ENCODE peak calls at places on chromosomes 11 and 22, in six cellular contexts. G is Calu3, Q is psoas muscle, V is lower lobe of right lung, K is heart left ventricle, E is HFF-Myc. A is an unnamed sample.

GRCh38 chr11:96893988-96894387 is 504.2 kb downstream of the JRKL start:
- DNase-seq in G (no peak), Q (no peak), V (no peak), K (no peak), E (no peak), A (no peak)

GRCh38 chr11:19811391-19811790 is 98.8 kb downstream of the NAV2 start:
- DNase-seq in G (no peak), Q (no peak), V (no peak), K (no peak), E (no peak), A (no peak)

GRCh38 chr11:118635237-118635591 is 27.8 kb downstream of the PHLDB1 start:
- DNase-seq in G (no peak), Q (no peak), V (no peak), K (no peak), E (no peak), A (no peak)

GRCh38 chr11:74702383-74703007 is 28.7 kb downstream of the CHRDL2 start:
- DNase-seq in G (peak), Q (peak), V (peak), K (peak), E (peak), A (peak)

GRCh38 chr11:91947215-91947614 is 277.4 kb upstream of the FAT3 start:
- DNase-seq in G (peak), Q (no peak), V (no peak), K (peak), E (no peak), A (no peak)

GRCh38 chr11:76194872-76195668 is 11.2 kb downstream of the WNT11 start:
- DNase-seq in G (no peak), Q (peak), V (no peak), K (no peak), E (no peak), A (no peak)

GRCh38 chr11:78213526-78214330 is 25.0 kb downstream of the USP35 start:
- DNase-seq in G (no peak), Q (no peak), V (no peak), K (no peak), E (no peak), A (no peak)

GRCh38 chr11:61855939-61856730 is 28.0 kb downstream of the FADS2 start:
- DNase-seq in G (no peak), Q (no peak), V (no peak), K (no peak), E (no peak), A (no peak)

GRCh38 chr11:11313426-11313825 is 39.6 kb downstream of the CSNK2A3 start:
- DNase-seq in G (peak), Q (peak), V (peak), K (no peak), E (peak), A (no peak)

GRCh38 chr11:2507945-2508749 is 63.3 kb downstream of the KCNQ1 start:
- DNase-seq in G (no peak), Q (no peak), V (no peak), K (no peak), E (no peak), A (no peak)

GRCh38 chr22:20494978-20495860 is at the start of gene KLHL22:
- DNase-seq in G (peak), Q (no peak), V (peak), K (peak), E (no peak), A (no peak)

GRCh38 chr11:118608268-118609214 is 1.1 kb downstream of the PHLDB1 start:
- DNase-seq in G (peak), Q (peak), V (peak), K (peak), E (no peak), A (peak)

GRCh38 chr22:22410121-22410520 is 98.4 kb downstream of the ZNF280B start:
- DNase-seq in G (no peak), Q (no peak), V (peak), K (peak), E (no peak), A (no peak)

GRCh38 chr11:8596504-8597046 is 2.5 kb upstream of the STK33 start:
- DNase-seq in G (no peak), Q (no peak), V (no peak), K (no peak), E (no peak), A (no peak)

GRCh38 chr11:102318469-102318868 is 1.2 kb downstream of the BIRC3 start:
- DNase-seq in G (peak), Q (no peak), V (no peak), K (no peak), E (no peak), A (no peak)

GRCh38 chr11:13944801-13945505 is 17.6 kb upstream of the SPON1 start:
- DNase-seq in G (no peak), Q (no peak), V (no peak), K (no peak), E (no peak), A (no peak)

GRCh38 chr11:71246559-71246958 is 5.8 kb downstream of the SHANK2 start:
- DNase-seq in G (no peak), Q (no peak), V (no peak), K (no peak), E (no peak), A (no peak)

GRCh38 chr11:13349046-13349445 is 71.5 kb downstream of the BMAL1 start:
- DNase-seq in G (no peak), Q (no peak), V (no peak), K (no peak), E (no peak), A (no peak)

GRCh38 chr11:106988151-106988806 is 30.0 kb downstream of the GUCY1A2 start:
- DNase-seq in G (no peak), Q (no peak), V (no peak), K (no peak), E (peak), A (no peak)

GRCh38 chr11:132072044-132072879 is 701.8 kb downstream of the NTM start:
- DNase-seq in G (no peak), Q (no peak), V (no peak), K (no peak), E (peak), A (no peak)

GRCh38 chr11:106061249-106061794 is 15.8 kb downstream of the KBTBD3 start:
- DNase-seq in G (no peak), Q (no peak), V (no peak), K (no peak), E (no peak), A (no peak)

GRCh38 chr22:25347752-25348102 is 128.3 kb downstream of the CRYBB2 start:
- DNase-seq in G (no peak), Q (no peak), V (no peak), K (no peak), E (no peak), A (no peak)

GRCh38 chr11:124778281-124778680 is 16.2 kb upstream of the ESAM start:
- DNase-seq in G (no peak), Q (no peak), V (no peak), K (no peak), E (no peak), A (no peak)

GRCh38 chr11:1074244-1075221 is at the start of gene MUC2:
- DNase-seq in G (no peak), Q (peak), V (peak), K (no peak), E (no peak), A (no peak)

GRCh38 chr11:33723238-33723881 is 12.9 kb downstream of the CD59 start:
- DNase-seq in G (no peak), Q (no peak), V (no peak), K (peak), E (no peak), A (no peak)

GRCh38 chr11:297666-298405 is 1.5 kb downstream of the IFITM5 start:
- DNase-seq in G (no peak), Q (peak), V (peak), K (no peak), E (no peak), A (no peak)

GRCh38 chr11:14300661-14301304 is 58.2 kb downstream of the RRAS2 start:
- DNase-seq in G (peak), Q (peak), V (no peak), K (peak), E (peak), A (peak)

GRCh38 chr11:42462558-42463310 is 849.1 kb upstream of the API5 start:
- DNase-seq in G (no peak), Q (no peak), V (no peak), K (no peak), E (no peak), A (no peak)

GRCh38 chr11:134566311-134566710 is 154.3 kb upstream of the B3GAT1 start:
- DNase-seq in G (no peak), Q (no peak), V (no peak), K (no peak), E (no peak), A (no peak)

GRCh38 chr22:49632199-49633009 is 195.3 kb downstream of the BRD1 start:
- DNase-seq in G (peak), Q (peak), V (peak), K (peak), E (no peak), A (peak)

GRCh38 chr11:86548278-86548917 is 124.0 kb downstream of the ME3 start:
- DNase-seq in G (no peak), Q (no peak), V (no peak), K (no peak), E (no peak), A (no peak)

GRCh38 chr22:20028855-20029549 is 8.1 kb downstream of the TANGO2 start:
- DNase-seq in G (no peak), Q (no peak), V (no peak), K (no peak), E (no peak), A (no peak)

GRCh38 chr11:110095554-110095953 is 2.4 kb downstream of the ZC3H12C start:
- DNase-seq in G (no peak), Q (no peak), V (no peak), K (no peak), E (no peak), A (no peak)

GRCh38 chr22:23065069-23065451 is 5.3 kb upstream of the GNAZ start:
- DNase-seq in G (no peak), Q (no peak), V (peak), K (peak), E (no peak), A (no peak)

GRCh38 chr11:31810779-31811647 is at the start of gene PAX6:
- DNase-seq in G (peak), Q (no peak), V (peak), K (no peak), E (no peak), A (peak)

GRCh38 chr11:125942771-125943428 is 2.9 kb upstream of the VSIG10L2 start:
- DNase-seq in G (no peak), Q (no peak), V (no peak), K (peak), E (no peak), A (no peak)

GRCh38 chr11:5712507-5712906 is 22.9 kb downstream of the TRIM22 start:
- DNase-seq in G (no peak), Q (no peak), V (no peak), K (no peak), E (no peak), A (no peak)
- TF ChIP-seq CTCF in G (no peak), Q (peak), V (peak), K (peak), E (no peak), A (peak)

GRCh38 chr22:44941176-44941575 is 68.6 kb downstream of the PHF21B start:
- DNase-seq in G (no peak), Q (no peak), V (no peak), K (no peak), E (no peak), A (no peak)
- TF ChIP-seq CTCF in G (no peak), Q (no peak), V (no peak), K (no peak), E (no peak), A (no peak)

DNA sequence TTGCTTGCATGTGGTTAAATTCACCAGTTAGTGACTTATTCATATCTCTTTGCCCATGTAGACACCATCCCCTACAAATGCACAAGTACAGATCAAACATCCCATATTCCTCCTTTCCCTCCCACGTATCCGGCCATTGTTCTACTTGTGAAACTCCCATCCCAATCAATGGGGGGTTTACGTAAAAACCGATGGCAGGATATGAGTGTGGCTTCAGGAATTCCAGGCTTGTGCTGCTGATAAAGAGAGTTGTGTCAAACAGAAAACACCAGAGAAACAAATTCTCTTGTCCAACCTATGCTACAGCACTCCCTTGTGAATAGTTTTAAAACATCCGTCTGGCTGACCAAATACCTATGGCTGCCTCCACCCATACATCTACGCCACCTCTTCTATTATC is 15.5 kb downstream of the FLI1 start:
- DNase-seq in G (peak), Q (no peak), V (no peak), K (peak), E (peak), A (no peak)
- TF ChIP-seq CTCF in G (no peak), Q (no peak), V (no peak), K (no peak), E (no peak), A (no peak)

GRCh38 chr22:36470162-36470993 is 11.1 kb downstream of the TXN2 start:
- DNase-seq in G (peak), Q (peak), V (peak), K (peak), E (peak), A (peak)
- TF ChIP-seq CTCF in G (peak), Q (peak), V (peak), K (peak), E (peak), A (peak)

GRCh38 chr11:73284106-73284505 is 12.0 kb downstream of the P2RY6 start:
- DNase-seq in G (no peak), Q (no peak), V (no peak), K (no peak), E (no peak), A (no peak)

GRCh38 chr11:73287400-73288101 is 15.4 kb downstream of the P2RY6 start:
- DNase-seq in G (no peak), Q (no peak), V (no peak), K (no peak), E (no peak), A (no peak)

GRCh38 chr11:73288197-73288872 is 16.2 kb downstream of the P2RY6 start:
- DNase-seq in G (no peak), Q (no peak), V (no peak), K (no peak), E (no peak), A (no peak)

GRCh38 chr11:73285721-73286120 is 13.6 kb downstream of the P2RY6 start:
- DNase-seq in G (no peak), Q (no peak), V (no peak), K (no peak), E (no peak), A (no peak)

DNA sequence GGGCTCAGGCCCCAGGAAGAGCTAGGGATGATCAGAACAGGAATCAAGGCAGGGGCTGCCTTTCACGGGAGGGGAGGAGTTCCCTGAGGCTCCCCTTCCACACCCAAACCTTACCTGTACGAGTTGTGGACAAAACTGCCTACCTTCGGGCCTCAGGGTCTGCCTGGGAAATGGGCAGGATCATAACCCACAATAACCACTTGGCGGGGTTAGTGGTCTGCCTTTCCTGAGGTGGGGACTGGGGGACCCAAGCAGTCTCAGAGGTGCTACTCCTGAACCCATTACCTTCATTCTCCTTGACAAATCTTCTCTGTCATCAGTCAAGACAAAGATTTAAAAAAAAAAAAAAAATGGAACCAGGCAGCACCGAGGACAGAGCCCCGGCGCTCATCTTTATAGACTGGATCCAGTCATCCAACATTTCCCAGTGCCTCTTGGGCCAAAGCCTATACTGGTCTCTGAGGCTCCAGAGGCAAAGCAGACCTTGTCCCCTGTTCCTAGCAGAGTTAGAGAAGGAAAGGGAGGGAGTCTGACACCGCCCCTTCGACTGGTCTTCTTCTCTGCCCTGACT is 14.2 kb downstream of the P2RY6 start:
- DNase-seq in G (no peak), Q (no peak), V (no peak), K (no peak), E (no peak), A (no peak)
- TF ChIP-seq CTCF in G (no peak), Q (no peak), V (no peak), K (no peak), E (no peak), A (no peak)

GRCh38 chr11:35082322-35083180 is 56.4 kb upstream of the CD44 start:
- DNase-seq in G (peak), Q (peak), V (peak), K (peak), E (peak), A (peak)
- TF ChIP-seq CTCF in G (no peak), Q (no peak), V (no peak), K (no peak), E (no peak), A (no peak)

GRCh38 chr11:116162086-116162485 is 610.7 kb downstream of the BUD13 start:
- DNase-seq in G (no peak), Q (no peak), V (no peak), K (no peak), E (no peak), A (no peak)

GRCh38 chr11:116162541-116163230 is 610.1 kb downstream of the BUD13 start:
- DNase-seq in G (no peak), Q (no peak), V (no peak), K (peak), E (no peak), A (no peak)

GRCh38 chr11:116166788-116167465 is 605.9 kb downstream of the BUD13 start:
- DNase-seq in G (no peak), Q (no peak), V (no peak), K (no peak), E (no peak), A (no peak)

GRCh38 chr11:116167706-116168458 is 604.9 kb downstream of the BUD13 start:
- DNase-seq in G (no peak), Q (no peak), V (no peak), K (no peak), E (no peak), A (no peak)

DNA sequence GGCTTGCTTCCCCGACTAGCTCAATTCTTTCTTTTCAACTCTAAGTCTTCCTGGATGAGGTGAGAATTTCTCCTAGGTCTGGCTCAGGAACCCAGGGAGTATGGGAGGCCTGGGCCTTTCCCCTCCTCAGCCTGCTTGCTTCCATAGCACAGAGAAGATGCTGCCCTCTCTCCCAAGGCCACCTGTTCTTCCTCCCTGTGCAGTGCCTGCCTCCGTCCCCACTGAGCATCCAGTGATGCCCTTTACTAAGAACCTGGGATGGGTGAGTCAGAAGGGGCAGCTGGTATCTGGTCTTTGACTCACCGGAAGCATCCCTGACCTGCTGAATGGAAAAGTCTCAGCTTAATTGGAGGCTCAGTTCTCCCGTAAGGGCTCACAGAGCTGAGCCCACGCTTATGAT is 607.9 kb downstream of the BUD13 start:
- DNase-seq in G (no peak), Q (no peak), V (no peak), K (no peak), E (no peak), A (no peak)
- TF ChIP-seq CTCF in G (no peak), Q (no peak), V (no peak), K (no peak), E (no peak), A (no peak)

GRCh38 chr11:25733777-25734176 is 598.2 kb upstream of the ANO3 start:
- DNase-seq in G (no peak), Q (no peak), V (no peak), K (no peak), E (no peak), A (no peak)

GRCh38 chr11:25737071-25737675 is 594.8 kb upstream of the ANO3 start:
- DNase-seq in G (no peak), Q (no peak), V (no peak), K (no peak), E (no peak), A (no peak)

GRCh38 chr11:25734592-25735211 is 597.2 kb upstream of the ANO3 start:
- DNase-seq in G (peak), Q (no peak), V (no peak), K (no peak), E (no peak), A (no peak)
- TF ChIP-seq CTCF in G (peak), Q (no peak), V (peak), K (peak), E (no peak), A (peak)